ENCODE peak calls at places on chromosomes 13 and 19, in eight cellular contexts. J is psoas muscle, Z is HFFc6, U is mesothelial cell of epicardium, X is AG04450, H is cardiac fibroblast, Y is cardiac muscle cell, R is D721Med. P is an unnamed sample.

GRCh38 chr13:77449265-77449664 is 86.2 kb upstream of the SCEL start:
- DNase-seq in Y (no peak), X (no peak), H (no peak), Z (no peak), R (no peak), J (no peak), U (no peak), P (no peak)

GRCh38 chr19:4473708-4474503 is 1.8 kb downstream of the HDGFL2 start:
- DNase-seq in Z (no peak), Y (peak), X (no peak), U (no peak), H (no peak), R (no peak), J (no peak), P (no peak)

GRCh38 chr13:79128158-79128557 is 277.9 kb downstream of the RBM26 start:
- DNase-seq in Y (peak), U (no peak), H (peak), J (no peak), R (no peak), Z (peak), X (no peak), P (no peak)

GRCh38 chr19:33471111-33471996 is 50.2 kb downstream of the PEPD start:
- DNase-seq in X (no peak), Z (no peak), J (no peak), U (no peak), R (no peak), H (no peak), Y (no peak), P (no peak)

GRCh38 chr19:18746393-18747167 is 44.5 kb downstream of the COMP start:
- DNase-seq in Y (no peak), R (no peak), U (no peak), J (no peak), H (no peak), Z (no peak), X (no peak), P (no peak)

GRCh38 chr13:112842343-112842856 is 126.6 kb upstream of the MCF2L start:
- DNase-seq in H (peak), Z (no peak), J (peak), X (no peak), U (no peak), R (no peak), Y (peak), P (no peak)

GRCh38 chr19:19410553-19411550 is 5.4 kb downstream of the GATAD2A start:
- DNase-seq in J (no peak), H (no peak), X (no peak), U (no peak), Z (no peak), R (no peak), Y (no peak), P (peak)

GRCh38 chr13:37751025-37751424 is 118.5 kb downstream of the TRPC4 start:
- DNase-seq in Y (no peak), R (no peak), X (no peak), J (no peak), Z (no peak), U (no peak), H (no peak), P (no peak)

GRCh38 chr13:93226623-93227279 is at the start of gene GPC6:
- DNase-seq in X (peak), R (peak), H (peak), Z (peak), Y (peak), J (no peak), U (no peak), P (no peak)

GRCh38 chr13:111629933-111630332 is 309.5 kb downstream of the TEX29 start:
- DNase-seq in H (no peak), R (no peak), J (no peak), X (no peak), Y (no peak), Z (no peak), U (no peak), P (no peak)

GRCh38 chr13:21478881-21479808 is 20.0 kb upstream of the ZDHHC20 start:
- DNase-seq in R (no peak), X (peak), U (no peak), Y (peak), J (no peak), H (peak), Z (peak), P (no peak)

GRCh38 chr13:26727122-26727521 is 33.5 kb downstream of the GPR12 start:
- DNase-seq in R (no peak), J (no peak), Z (no peak), H (no peak), U (no peak), Y (no peak), X (no peak), P (no peak)

GRCh38 chr19:14410054-14410774 is 8.9 kb downstream of the DDX39A start:
- DNase-seq in R (no peak), X (no peak), J (no peak), Y (no peak), H (no peak), U (no peak), Z (no peak), P (peak)

GRCh38 chr13:25088562-25089221 is 7.2 kb upstream of the PABPC3 start:
- DNase-seq in U (no peak), J (no peak), Z (no peak), R (no peak), Y (no peak), H (no peak), X (no peak), P (no peak)

GRCh38 chr19:29119582-29119981 is 93.4 kb downstream of the UQCRFS1 start:
- DNase-seq in X (no peak), H (peak), R (no peak), U (no peak), J (no peak), Z (peak), Y (no peak), P (no peak)

GRCh38 chr13:91922969-91923592 is 524.7 kb downstream of the GPC5 start:
- DNase-seq in H (no peak), Z (no peak), X (no peak), J (no peak), Y (peak), U (no peak), R (no peak), P (no peak)

GRCh38 chr19:10797078-10797477 is 38.9 kb downstream of the TMED1 start:
- DNase-seq in U (no peak), H (no peak), Y (no peak), R (no peak), J (no peak), X (no peak), Z (no peak), P (peak)

GRCh38 chr13:19305434-19305833 is 123.8 kb upstream of the TUBA3C start:
- DNase-seq in R (no peak), J (no peak), H (no peak), Y (no peak), U (no peak), Z (no peak), X (no peak), P (no peak)

DNA sequence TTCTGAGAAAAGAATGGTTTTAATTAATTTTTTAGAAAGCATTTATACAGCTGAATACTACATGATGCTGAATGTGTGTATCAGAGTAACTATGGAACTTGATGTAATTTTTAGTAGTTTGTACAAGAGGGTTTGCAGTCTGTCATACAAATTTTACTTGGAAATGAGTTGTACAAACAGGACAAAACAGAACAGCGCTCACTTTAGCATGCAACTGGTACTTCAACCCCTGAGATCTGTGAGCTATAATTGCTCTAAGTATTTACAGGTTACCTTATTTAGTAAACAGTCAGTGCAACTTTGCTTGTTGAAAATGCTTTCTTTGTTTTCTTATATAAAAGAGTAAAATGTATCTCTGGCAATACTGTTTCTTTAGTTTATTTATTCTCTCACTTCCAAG is 719 bp downstream of the TNFRSF19 start:
- DNase-seq in H (no peak), X (no peak), R (no peak), Y (peak), J (no peak), Z (no peak), U (no peak), P (no peak)
- TF ChIP-seq CTCF in H (peak), X (peak), R (no peak), Y (peak), J (no peak), Z (peak), U (no peak), P (no peak)

GRCh38 chr19:56751078-56751489 is 79.5 kb upstream of the ZNF835 start:
- DNase-seq in Z (no peak), R (no peak), J (no peak), H (no peak), U (no peak), Y (peak), X (no peak), P (no peak)

GRCh38 chr19:56746367-56746766 is 74.8 kb upstream of the ZNF835 start:
- DNase-seq in U (no peak), Y (no peak), Z (no peak), J (no peak), X (no peak), R (no peak), H (no peak), P (no peak)

GRCh38 chr19:56750658-56751057 is 79.1 kb upstream of the ZNF835 start:
- DNase-seq in R (no peak), X (no peak), J (no peak), Y (no peak), Z (no peak), H (no peak), U (no peak), P (no peak)

DNA sequence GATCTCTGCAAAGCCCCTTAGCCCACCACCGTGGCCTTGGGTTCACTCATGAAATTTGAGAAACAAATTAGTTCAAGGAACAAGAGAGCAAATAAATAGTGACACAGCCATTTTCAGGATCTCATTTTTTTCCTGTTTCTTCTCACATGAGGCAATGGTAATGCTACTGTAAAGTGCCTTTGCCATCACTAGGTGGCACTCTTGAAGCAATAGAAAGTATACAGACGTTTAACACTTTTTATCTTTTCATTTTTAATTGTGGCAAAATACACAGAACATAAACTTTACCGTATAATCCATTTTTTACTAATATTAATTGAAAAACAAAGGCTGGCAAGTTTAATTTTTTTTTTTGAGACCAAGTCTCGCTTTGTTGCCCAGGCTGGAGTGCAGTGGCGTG is 76.9 kb upstream of the ZNF835 start:
- DNase-seq in Z (peak), R (no peak), X (no peak), Y (peak), J (no peak), H (peak), U (no peak), P (no peak)
- TF ChIP-seq CTCF in Z (peak), R (peak), X (no peak), Y (peak), J (peak), H (peak), U (no peak), P (no peak)

GRCh38 chr13:29319451-29319850 is 276.0 kb downstream of the SLC7A1 start:
- DNase-seq in Z (no peak), U (no peak), J (no peak), H (no peak), R (no peak), X (no peak), Y (no peak), P (no peak)
- TF ChIP-seq CTCF in Z (no peak), U (no peak), J (no peak), H (no peak), R (no peak), X (no peak), Y (no peak), P (no peak)

GRCh38 chr13:33550885-33551284 is 265.3 kb upstream of the STARD13 start:
- DNase-seq in Y (no peak), U (no peak), Z (no peak), H (no peak), J (no peak), R (no peak), X (no peak), P (no peak)
- TF ChIP-seq CTCF in Y (no peak), U (no peak), Z (no peak), H (no peak), J (no peak), R (no peak), X (no peak), P (no peak)

GRCh38 chr19:48739835-48740704 is at the start of gene RASIP1:
- DNase-seq in X (no peak), U (no peak), R (no peak), Y (no peak), Z (no peak), H (no peak), J (peak), P (no peak)

GRCh38 chr19:48739400-48739825 is 997 bp downstream of the RASIP1 start:
- DNase-seq in H (no peak), Y (no peak), X (no peak), R (no peak), U (no peak), J (no peak), Z (no peak), P (no peak)

GRCh38 chr19:48737360-48737998 is 2.9 kb downstream of the RASIP1 start:
- DNase-seq in J (no peak), U (no peak), R (no peak), Z (no peak), H (no peak), Y (peak), X (no peak), P (no peak)

GRCh38 chr19:48740705-48741030 is 258 bp upstream of the RASIP1 start:
- DNase-seq in Z (no peak), R (no peak), U (no peak), Y (no peak), J (no peak), H (no peak), X (no peak), P (no peak)

DNA sequence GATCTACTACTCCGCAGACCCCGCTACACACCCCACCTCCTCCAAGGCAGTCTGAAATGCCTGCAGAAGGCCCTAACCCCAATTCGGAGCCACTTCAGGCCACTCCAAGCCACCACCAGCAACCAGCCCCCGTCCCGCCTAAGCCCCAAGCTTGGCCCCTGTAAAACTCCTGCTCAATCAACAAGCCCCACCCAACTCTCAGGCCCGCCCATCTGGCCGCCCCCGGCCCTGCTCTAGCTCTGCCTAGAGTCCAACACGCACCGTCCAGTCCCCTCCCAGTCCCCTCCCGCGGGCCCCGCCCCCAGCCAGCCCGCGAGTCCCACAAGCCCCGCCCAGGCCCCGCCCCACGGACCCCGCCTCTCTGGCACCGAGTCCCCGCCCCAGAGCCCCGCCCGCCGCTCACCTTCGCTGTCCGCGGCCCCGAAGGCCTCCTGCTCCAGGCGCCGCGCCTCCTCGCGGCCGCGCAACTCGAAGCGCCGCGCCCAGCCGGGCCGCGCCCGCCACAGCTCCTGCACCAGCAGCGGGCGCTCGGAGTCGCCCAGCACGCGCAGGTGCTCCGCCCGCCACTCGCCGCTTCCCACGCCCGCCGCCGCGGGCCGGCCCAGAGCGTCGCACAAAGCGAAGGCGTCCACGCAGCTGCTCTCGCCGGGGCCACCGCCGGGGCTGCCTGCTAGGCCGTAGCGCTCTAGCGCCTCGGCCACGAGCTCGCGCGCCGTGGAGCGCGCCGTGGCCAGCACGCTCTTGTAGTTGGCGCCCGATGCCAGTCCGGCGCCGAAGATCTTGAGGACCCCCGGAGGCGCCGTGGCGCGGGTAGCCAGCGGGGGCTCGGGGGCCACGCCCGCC is 1.6 kb downstream of the RASIP1 start:
- DNase-seq in Y (peak), X (no peak), R (peak), Z (peak), J (peak), H (peak), U (peak), P (peak)
- TF ChIP-seq CTCF in Y (peak), X (no peak), R (peak), Z (peak), J (peak), H (no peak), U (no peak), P (no peak)

GRCh38 chr13:98557934-98558630 is 18.8 kb downstream of the STK24 start:
- DNase-seq in Z (peak), U (no peak), R (no peak), Y (no peak), H (peak), X (no peak), J (no peak), P (no peak)

GRCh38 chr13:98556417-98556816 is 20.5 kb downstream of the STK24 start:
- DNase-seq in Z (no peak), Y (no peak), H (no peak), R (no peak), U (no peak), X (no peak), J (no peak), P (no peak)

GRCh38 chr13:98563071-98563470 is 13.8 kb downstream of the STK24 start:
- DNase-seq in Z (no peak), Y (no peak), R (no peak), J (no peak), H (no peak), U (no peak), X (no peak), P (no peak)

GRCh38 chr13:98556968-98557591 is 19.8 kb downstream of the STK24 start:
- DNase-seq in U (no peak), X (no peak), R (no peak), J (no peak), Y (no peak), Z (peak), H (no peak), P (no peak)
- TF ChIP-seq CTCF in U (no peak), X (no peak), R (no peak), J (no peak), Y (no peak), Z (no peak), H (no peak), P (no peak)

GRCh38 chr19:23996549-23996948 is 81.9 kb downstream of the ZNF726 start:
- DNase-seq in Z (no peak), Y (no peak), U (no peak), H (no peak), J (no peak), X (no peak), R (no peak), P (no peak)
- TF ChIP-seq CTCF in Z (peak), Y (peak), U (peak), H (peak), J (no peak), X (peak), R (peak), P (no peak)

DNA sequence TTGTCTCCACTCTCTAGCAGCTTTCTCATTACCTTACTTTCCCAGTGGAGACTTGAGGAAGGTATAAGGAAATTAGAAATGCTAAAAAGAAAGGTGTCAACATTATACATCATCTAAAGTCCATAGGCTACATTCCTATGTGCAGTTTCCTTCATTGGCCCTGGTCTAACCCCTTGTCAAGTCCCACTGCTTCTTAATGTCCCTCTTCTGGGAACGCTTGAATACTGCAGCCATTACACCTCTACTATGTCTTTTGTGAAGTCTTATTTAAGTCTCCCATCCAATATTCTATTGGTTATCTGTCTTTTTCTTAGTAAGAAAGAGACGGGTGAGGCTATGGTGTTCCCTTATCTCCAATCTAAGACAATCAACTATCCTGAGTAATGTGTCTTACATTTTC is 332.6 kb upstream of the TMTC4 start:
- DNase-seq in R (no peak), X (no peak), H (no peak), J (no peak), Z (no peak), U (no peak), Y (no peak), P (no peak)
- TF ChIP-seq CTCF in R (no peak), X (no peak), H (no peak), J (no peak), Z (no peak), U (no peak), Y (no peak), P (no peak)